ENCODE peak calls at places on chromosomes 12 and 14, in six cellular contexts. One of them, this sample, is unnamed.

GRCh38 chr12:29427964-29428363 is 47.0 kb upstream of the ERGIC2 start:
- DNase-seq in A549: peak
- DNase-seq in uterus: no peak
- DNase-seq in ovary: no peak
- DNase-seq in right atrium auricular region: no peak
- DNase-seq in neural progenitor cell: peak
- DNase-seq in this sample: no peak

GRCh38 chr14:42335918-42336317 is 729.2 kb downstream of the LRFN5 start:
- DNase-seq in A549: no peak
- DNase-seq in uterus: no peak
- DNase-seq in ovary: no peak
- DNase-seq in right atrium auricular region: no peak
- DNase-seq in neural progenitor cell: peak
- DNase-seq in this sample: no peak

GRCh38 chr14:81459421-81459820 is 59.3 kb upstream of the STON2 start:
- DNase-seq in A549: no peak
- DNase-seq in uterus: no peak
- DNase-seq in ovary: no peak
- DNase-seq in right atrium auricular region: no peak
- DNase-seq in neural progenitor cell: no peak
- DNase-seq in this sample: no peak

GRCh38 chr14:67425603-67426002 is 13.6 kb upstream of the PLEK2 start:
- DNase-seq in A549: no peak
- DNase-seq in uterus: no peak
- DNase-seq in ovary: no peak
- DNase-seq in right atrium auricular region: no peak
- DNase-seq in neural progenitor cell: no peak
- DNase-seq in this sample: no peak

GRCh38 chr12:95815635-95816212 is 25.2 kb upstream of the NTN4 start:
- DNase-seq in A549: peak
- DNase-seq in uterus: no peak
- DNase-seq in ovary: no peak
- DNase-seq in right atrium auricular region: no peak
- DNase-seq in neural progenitor cell: no peak
- DNase-seq in this sample: no peak

GRCh38 chr12:106522708-106523107 is 60.1 kb upstream of the RFX4 start:
- DNase-seq in A549: peak
- DNase-seq in uterus: no peak
- DNase-seq in ovary: no peak
- DNase-seq in right atrium auricular region: no peak
- DNase-seq in neural progenitor cell: no peak
- DNase-seq in this sample: no peak

GRCh38 chr14:63155511-63156189 is 48.6 kb upstream of the RHOJ start:
- DNase-seq in A549: peak
- DNase-seq in uterus: no peak
- DNase-seq in ovary: no peak
- DNase-seq in right atrium auricular region: no peak
- DNase-seq in neural progenitor cell: no peak
- DNase-seq in this sample: no peak

GRCh38 chr14:22386924-22387775 is 201.9 kb downstream of the DAD1 start:
- DNase-seq in A549: peak
- DNase-seq in uterus: peak
- DNase-seq in ovary: peak
- DNase-seq in right atrium auricular region: peak
- DNase-seq in neural progenitor cell: peak
- DNase-seq in this sample: no peak

GRCh38 chr12:115060477-115061168 is 376.6 kb upstream of the TBX3 start:
- DNase-seq in A549: no peak
- DNase-seq in uterus: no peak
- DNase-seq in ovary: no peak
- DNase-seq in right atrium auricular region: no peak
- DNase-seq in neural progenitor cell: no peak
- DNase-seq in this sample: no peak

GRCh38 chr14:65277027-65277426 is 135.5 kb upstream of the FUT8 start:
- DNase-seq in A549: no peak
- DNase-seq in uterus: no peak
- DNase-seq in ovary: no peak
- DNase-seq in right atrium auricular region: no peak
- DNase-seq in neural progenitor cell: no peak
- DNase-seq in this sample: no peak

GRCh38 chr12:80490329-80490728 is 46.3 kb downstream of the PTPRQ start:
- DNase-seq in A549: no peak
- DNase-seq in uterus: no peak
- DNase-seq in ovary: no peak
- DNase-seq in right atrium auricular region: no peak
- DNase-seq in neural progenitor cell: peak
- DNase-seq in this sample: no peak

GRCh38 chr12:45660330-45660729 is 69.2 kb upstream of the ARID2 start:
- DNase-seq in A549: peak
- DNase-seq in uterus: no peak
- DNase-seq in ovary: no peak
- DNase-seq in right atrium auricular region: no peak
- DNase-seq in neural progenitor cell: no peak
- DNase-seq in this sample: no peak

GRCh38 chr12:104953323-104953722 is 4.8 kb downstream of the SLC41A2 start:
- DNase-seq in A549: peak
- DNase-seq in uterus: no peak
- DNase-seq in ovary: no peak
- DNase-seq in right atrium auricular region: no peak
- DNase-seq in neural progenitor cell: no peak
- DNase-seq in this sample: no peak

GRCh38 chr12:6787309-6787708 is 2.0 kb upstream of the CD4 start:
- DNase-seq in A549: no peak
- DNase-seq in uterus: no peak
- DNase-seq in ovary: no peak
- DNase-seq in right atrium auricular region: no peak
- DNase-seq in neural progenitor cell: no peak
- DNase-seq in this sample: no peak

GRCh38 chr12:107057071-107057834 is 36.1 kb downstream of the CRY1 start:
- DNase-seq in A549: peak
- DNase-seq in uterus: no peak
- DNase-seq in ovary: no peak
- DNase-seq in right atrium auricular region: no peak
- DNase-seq in neural progenitor cell: no peak
- DNase-seq in this sample: no peak

GRCh38 chr12:111444706-111445310 is 39.1 kb downstream of the SH2B3 start:
- DNase-seq in A549: no peak
- DNase-seq in uterus: peak
- DNase-seq in ovary: no peak
- DNase-seq in right atrium auricular region: peak
- DNase-seq in neural progenitor cell: peak
- DNase-seq in this sample: no peak

GRCh38 chr12:132605055-132605441 is 5.3 kb downstream of the LRCOL1 start:
- DNase-seq in A549: no peak
- DNase-seq in uterus: no peak
- DNase-seq in ovary: no peak
- DNase-seq in right atrium auricular region: no peak
- DNase-seq in neural progenitor cell: no peak
- DNase-seq in this sample: no peak

GRCh38 chr12:98516184-98516873 is 939 bp downstream of the TMPO start:
- DNase-seq in A549: peak
- DNase-seq in uterus: peak
- DNase-seq in ovary: peak
- DNase-seq in right atrium auricular region: peak
- DNase-seq in neural progenitor cell: peak
- DNase-seq in this sample: no peak

DNA sequence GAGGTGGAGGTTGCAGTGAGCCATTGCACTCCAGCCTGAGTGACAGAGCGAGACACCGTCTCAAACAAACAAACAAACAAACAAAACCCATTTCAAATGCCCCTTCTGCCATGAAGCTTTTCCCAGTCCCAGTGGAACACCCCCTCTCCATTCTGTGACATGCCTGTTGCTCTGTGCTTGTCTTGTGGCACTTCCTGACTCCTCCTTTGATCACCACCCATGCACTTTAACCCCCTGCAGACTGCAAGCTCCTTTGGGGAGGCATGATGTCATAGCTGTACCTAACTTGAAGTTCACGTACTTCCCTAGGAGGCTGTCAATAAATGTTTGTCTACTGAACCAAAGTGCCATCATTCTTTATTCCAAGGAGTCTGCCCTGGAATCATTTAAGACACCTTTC is 64.7 kb downstream of the TMCC3 start:
- DNase-seq in A549: no peak
- DNase-seq in uterus: no peak
- DNase-seq in ovary: no peak
- DNase-seq in right atrium auricular region: no peak
- DNase-seq in neural progenitor cell: no peak
- DNase-seq in this sample: no peak
- H3K27ac ChIP-seq in A549: no peak
- H3K27ac ChIP-seq in uterus: peak
- H3K27ac ChIP-seq in ovary: no peak
- H3K27ac ChIP-seq in right atrium auricular region: no peak
- H3K27ac ChIP-seq in neural progenitor cell: no peak
- H3K27ac ChIP-seq in this sample: no peak

GRCh38 chr14:21068521-21069387 is 1.4 kb upstream of the ARHGEF40 start:
- DNase-seq in A549: peak
- DNase-seq in uterus: peak
- DNase-seq in ovary: peak
- DNase-seq in right atrium auricular region: peak
- DNase-seq in neural progenitor cell: peak
- DNase-seq in this sample: no peak
- TF ChIP-seq CTCF in A549: peak
- TF ChIP-seq CTCF in uterus: peak
- TF ChIP-seq CTCF in ovary: peak
- TF ChIP-seq CTCF in right atrium auricular region: peak
- TF ChIP-seq CTCF in neural progenitor cell: peak
- TF ChIP-seq CTCF in this sample: peak

GRCh38 chr12:121921106-121921505 is 2.7 kb downstream of the CFAP251 start:
- DNase-seq in A549: no peak
- DNase-seq in uterus: no peak
- DNase-seq in ovary: no peak
- DNase-seq in right atrium auricular region: no peak
- DNase-seq in neural progenitor cell: no peak
- DNase-seq in this sample: no peak

GRCh38 chr12:121915841-121916321 is 2.5 kb upstream of the CFAP251 start:
- DNase-seq in A549: no peak
- DNase-seq in uterus: no peak
- DNase-seq in ovary: no peak
- DNase-seq in right atrium auricular region: no peak
- DNase-seq in neural progenitor cell: peak
- DNase-seq in this sample: no peak

GRCh38 chr12:121918679-121919038 is 267 bp downstream of the CFAP251 start:
- DNase-seq in A549: no peak
- DNase-seq in uterus: no peak
- DNase-seq in ovary: no peak
- DNase-seq in right atrium auricular region: no peak
- DNase-seq in neural progenitor cell: peak
- DNase-seq in this sample: no peak

GRCh38 chr12:121917950-121918678 is at the start of gene CFAP251:
- DNase-seq in A549: no peak
- DNase-seq in uterus: peak
- DNase-seq in ovary: peak
- DNase-seq in right atrium auricular region: peak
- DNase-seq in neural progenitor cell: peak
- DNase-seq in this sample: peak

DNA sequence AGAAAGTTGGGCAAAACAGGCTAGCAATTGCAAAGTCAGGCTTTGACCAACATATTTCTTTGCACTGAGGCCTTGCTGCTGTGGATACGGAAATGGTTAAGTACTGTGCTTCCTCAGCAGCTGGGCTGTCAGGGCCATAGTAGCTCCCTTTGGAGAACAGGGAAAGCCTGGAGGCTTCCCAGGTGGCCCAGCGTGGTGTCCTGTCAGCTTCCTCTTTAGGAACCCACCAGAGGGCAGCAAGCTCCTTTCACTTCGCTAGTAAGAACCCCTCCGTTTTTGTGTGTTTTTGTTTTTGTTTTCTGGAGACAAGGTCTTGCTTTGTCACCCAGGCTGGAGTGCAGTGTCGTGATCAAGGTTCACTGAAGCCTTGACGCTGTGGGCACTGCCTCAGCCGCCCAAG is 1.7 kb upstream of the CFAP251 start:
- DNase-seq in A549: peak
- DNase-seq in uterus: peak
- DNase-seq in ovary: no peak
- DNase-seq in right atrium auricular region: no peak
- DNase-seq in neural progenitor cell: peak
- DNase-seq in this sample: no peak
- H3K27ac ChIP-seq in A549: no peak
- H3K27ac ChIP-seq in uterus: no peak
- H3K27ac ChIP-seq in ovary: no peak
- H3K27ac ChIP-seq in right atrium auricular region: no peak
- H3K27ac ChIP-seq in neural progenitor cell: peak
- H3K27ac ChIP-seq in this sample: no peak

DNA sequence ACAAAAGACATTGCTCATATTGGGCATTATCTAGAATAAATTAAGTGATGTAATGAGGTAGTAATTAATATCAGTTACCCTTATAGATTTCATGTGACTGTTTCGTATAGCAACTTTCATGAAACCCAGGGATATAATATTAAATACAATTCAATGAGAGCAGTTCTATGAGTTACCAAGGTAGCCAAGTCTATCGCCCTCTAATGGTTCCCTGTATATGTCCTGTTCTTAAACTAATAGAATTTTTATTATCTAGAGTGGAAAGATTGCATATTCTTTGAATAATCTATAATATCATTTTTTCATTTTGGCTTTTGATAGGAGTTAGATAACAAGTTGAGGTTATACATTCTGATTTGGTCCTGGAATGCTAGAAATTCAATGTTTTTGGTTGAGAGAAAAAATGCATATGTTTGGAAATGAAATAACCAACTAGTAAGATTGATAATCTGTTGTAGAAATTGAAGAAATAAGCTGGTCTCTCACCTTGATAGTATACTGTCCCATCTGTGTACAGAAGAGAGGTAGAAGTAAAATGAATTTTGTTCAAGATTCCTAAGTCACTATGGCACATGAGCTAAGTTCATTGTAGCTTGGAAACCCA is 59.7 kb downstream of the SCFD1 start:
- DNase-seq in A549: peak
- DNase-seq in uterus: no peak
- DNase-seq in ovary: no peak
- DNase-seq in right atrium auricular region: no peak
- DNase-seq in neural progenitor cell: no peak
- DNase-seq in this sample: no peak
- TF ChIP-seq CTCF in A549: peak
- TF ChIP-seq CTCF in uterus: no peak
- TF ChIP-seq CTCF in ovary: no peak
- TF ChIP-seq CTCF in right atrium auricular region: peak
- TF ChIP-seq CTCF in neural progenitor cell: peak
- TF ChIP-seq CTCF in this sample: no peak

GRCh38 chr12:62925680-62926079 is 9.3 kb downstream of the PPM1H start:
- DNase-seq in A549: no peak
- DNase-seq in uterus: no peak
- DNase-seq in ovary: no peak
- DNase-seq in right atrium auricular region: no peak
- DNase-seq in neural progenitor cell: no peak
- DNase-seq in this sample: no peak

GRCh38 chr12:62919827-62920226 is 15.1 kb downstream of the PPM1H start:
- DNase-seq in A549: no peak
- DNase-seq in uterus: no peak
- DNase-seq in ovary: peak
- DNase-seq in right atrium auricular region: no peak
- DNase-seq in neural progenitor cell: no peak
- DNase-seq in this sample: no peak

GRCh38 chr12:62917939-62918338 is 17.0 kb downstream of the PPM1H start:
- DNase-seq in A549: no peak
- DNase-seq in uterus: no peak
- DNase-seq in ovary: no peak
- DNase-seq in right atrium auricular region: no peak
- DNase-seq in neural progenitor cell: no peak
- DNase-seq in this sample: no peak

GRCh38 chr12:62924084-62924483 is 10.9 kb downstream of the PPM1H start:
- DNase-seq in A549: no peak
- DNase-seq in uterus: no peak
- DNase-seq in ovary: no peak
- DNase-seq in right atrium auricular region: no peak
- DNase-seq in neural progenitor cell: no peak
- DNase-seq in this sample: no peak

GRCh38 chr12:62922539-62922938 is 12.4 kb downstream of the PPM1H start:
- DNase-seq in A549: no peak
- DNase-seq in uterus: no peak
- DNase-seq in ovary: no peak
- DNase-seq in right atrium auricular region: no peak
- DNase-seq in neural progenitor cell: no peak
- DNase-seq in this sample: no peak
- H3K27ac ChIP-seq in A549: no peak
- H3K27ac ChIP-seq in uterus: no peak
- H3K27ac ChIP-seq in ovary: no peak
- H3K27ac ChIP-seq in right atrium auricular region: no peak
- H3K27ac ChIP-seq in neural progenitor cell: no peak
- H3K27ac ChIP-seq in this sample: no peak